ENCODE peak calls at places on chromosomes 12 and 14, in seven cellular contexts. I is stimulated activated naive CD4-positive, alpha-beta T cell; H is GM13977; G is activated T-helper 1 cell treated with anti-CD3 and anti-CD28 coated beads, Interleukin-2, amount 50 U/mL, for 16 hours; A is B cell; S is putamen; Z is foreskin fibroblast. X is an unnamed sample.

GRCh38 chr14:39034481-39035296 is 68.3 kb downstream of the SEC23A start:
- DNase-seq in I (no peak), H (no peak), G (no peak), A (no peak), S (no peak), Z (peak), X (no peak)

GRCh38 chr12:114334395-114334794 is 71.5 kb downstream of the TBX5 start:
- DNase-seq in I (no peak), H (no peak), G (no peak), A (no peak), S (no peak), Z (no peak), X (no peak)

GRCh38 chr12:95282266-95282665 is 64.7 kb downstream of the VEZT start:
- DNase-seq in I (no peak), H (no peak), G (no peak), A (no peak), S (no peak), Z (no peak), X (no peak)

GRCh38 chr12:29782821-29783772 is 645 bp downstream of the TMTC1 start:
- DNase-seq in I (no peak), H (peak), G (no peak), A (no peak), S (peak), Z (peak), X (no peak)

GRCh38 chr12:77599782-77600491 is 230.8 kb upstream of the NAV3 start:
- DNase-seq in I (no peak), H (no peak), G (no peak), A (no peak), S (no peak), Z (no peak), X (peak)

GRCh38 chr14:23057757-23058653 is 685 bp upstream of the CDH24 start:
- DNase-seq in I (no peak), H (peak), G (peak), A (peak), S (peak), Z (peak), X (peak)

GRCh38 chr14:96960598-96961116 is 163.5 kb downstream of the VRK1 start:
- DNase-seq in I (no peak), H (no peak), G (no peak), A (no peak), S (no peak), Z (no peak), X (no peak)

GRCh38 chr12:24421759-24422158 is 472.3 kb upstream of the SOX5 start:
- DNase-seq in I (no peak), H (no peak), G (no peak), A (no peak), S (no peak), Z (no peak), X (no peak)

GRCh38 chr12:123034865-123035264 is 54.4 kb downstream of the ARL6IP4 start:
- DNase-seq in I (no peak), H (no peak), G (no peak), A (no peak), S (no peak), Z (peak), X (no peak)

GRCh38 chr12:30823140-30823669 is 68.5 kb upstream of the CAPRIN2 start:
- DNase-seq in I (no peak), H (peak), G (no peak), A (peak), S (peak), Z (no peak), X (no peak)

GRCh38 chr12:111529424-111530368 is 69.4 kb downstream of the ATXN2 start:
- DNase-seq in I (peak), H (peak), G (peak), A (peak), S (peak), Z (peak), X (peak)

GRCh38 chr14:93073833-93074769 is 41.6 kb downstream of the ITPK1 start:
- DNase-seq in I (no peak), H (no peak), G (no peak), A (no peak), S (no peak), Z (peak), X (no peak)

GRCh38 chr14:98210045-98210678 is 1061.8 kb downstream of the BCL11B start:
- DNase-seq in I (peak), H (no peak), G (peak), A (no peak), S (no peak), Z (no peak), X (no peak)

GRCh38 chr14:74509587-74510210 is 16.1 kb downstream of the ISCA2 start:
- DNase-seq in I (no peak), H (no peak), G (no peak), A (no peak), S (no peak), Z (no peak), X (no peak)